ENCODE peak calls at places on chromosomes 3 and 15, in four cellular contexts. J, O, N and M are unnamed samples.

GRCh38 chr3:124707667-124708066 is 22.6 kb upstream of the UMPS start:
- DNase-seq in J (no peak), O (peak; percentile 66), N (no peak), M (no peak)

GRCh38 chr15:51104512-51104911 is 9.8 kb upstream of the TNFAIP8L3 start:
- DNase-seq in J (no peak), O (no peak), N (no peak), M (no peak)

GRCh38 chr3:42070089-42070885 is 20.9 kb upstream of the TRAK1 start:
- DNase-seq in J (no peak), O (no peak), N (no peak), M (no peak)

GRCh38 chr3:185630182-185630622 is 44.1 kb downstream of the SENP2 start:
- DNase-seq in J (no peak), O (no peak), N (no peak), M (no peak)

GRCh38 chr15:84982301-84982920 is 755 bp downstream of the PDE8A start:
- DNase-seq in J (peak; percentile 70), O (peak; percentile 63), N (no peak), M (no peak)

GRCh38 chr3:27985369-27986035 is 255.9 kb upstream of the CMC1 start:
- DNase-seq in J (no peak), O (no peak), N (no peak), M (no peak)

GRCh38 chr15:20340931-20341661 is 200.5 kb downstream of the GOLGA6L6 start:
- DNase-seq in J (no peak), O (no peak), N (peak; percentile 58), M (no peak)

GRCh38 chr3:189772584-189772983 is 141.4 kb downstream of the TP63 start:
- DNase-seq in J (no peak), O (no peak), N (no peak), M (no peak)

GRCh38 chr3:194604126-194604525 is 29.1 kb downstream of the TMEM44 start:
- DNase-seq in J (no peak), O (no peak), N (no peak), M (no peak)

GRCh38 chr3:160556141-160556540 is 9.2 kb downstream of the KPNA4 start:
- DNase-seq in J (no peak), O (no peak), N (no peak), M (no peak)

GRCh38 chr15:80480909-80481308 is 76.7 kb downstream of the ARNT2 start:
- DNase-seq in J (no peak), O (peak; percentile 60), N (no peak), M (no peak)
- TF ChIP-seq CREB1 in J (no peak), O (no peak), N (no peak), M (no peak)

DNA sequence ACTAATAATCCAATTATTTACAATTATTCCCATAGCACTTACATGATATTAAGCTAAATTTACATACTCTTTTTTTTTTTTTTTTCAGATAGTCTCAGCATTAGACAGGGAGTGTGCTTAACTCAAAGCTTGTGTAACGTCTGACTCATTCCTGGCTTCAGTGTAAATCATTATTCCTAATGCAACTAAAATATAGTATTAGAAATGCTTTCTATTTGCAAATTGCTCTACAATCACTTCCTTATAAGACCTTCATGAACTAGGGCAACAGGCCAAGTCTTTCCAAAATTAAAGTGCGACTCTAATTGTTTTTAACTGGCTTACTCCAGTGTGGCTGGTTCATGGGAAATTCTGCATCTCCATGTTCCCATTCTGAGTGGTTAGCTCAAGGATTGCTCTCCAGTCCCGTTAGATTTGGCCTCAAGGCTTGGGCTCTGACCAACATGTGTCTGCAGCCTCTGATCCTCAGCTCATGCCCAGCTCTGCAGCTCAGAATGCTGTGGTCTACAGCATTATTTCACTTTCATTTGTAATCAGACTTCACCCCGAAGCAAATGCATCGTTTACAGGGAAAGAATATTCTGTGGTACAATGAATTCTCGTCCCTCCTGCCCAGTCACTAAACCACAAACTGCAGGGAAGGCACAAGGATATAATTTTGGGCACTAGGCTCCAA is 103.7 kb downstream of the FBN1 start:
- DNase-seq in J (no peak), O (no peak), N (no peak), M (no peak)
- TF ChIP-seq CREB1 in J (no peak), O (no peak), N (no peak), M (no peak)

GRCh38 chr3:12381199-12381598 is 92.3 kb downstream of the PPARG start:
- DNase-seq in J (no peak), O (no peak), N (no peak), M (no peak)
- TF ChIP-seq CREB1 in J (no peak), O (no peak), N (no peak), M (no peak)

DNA sequence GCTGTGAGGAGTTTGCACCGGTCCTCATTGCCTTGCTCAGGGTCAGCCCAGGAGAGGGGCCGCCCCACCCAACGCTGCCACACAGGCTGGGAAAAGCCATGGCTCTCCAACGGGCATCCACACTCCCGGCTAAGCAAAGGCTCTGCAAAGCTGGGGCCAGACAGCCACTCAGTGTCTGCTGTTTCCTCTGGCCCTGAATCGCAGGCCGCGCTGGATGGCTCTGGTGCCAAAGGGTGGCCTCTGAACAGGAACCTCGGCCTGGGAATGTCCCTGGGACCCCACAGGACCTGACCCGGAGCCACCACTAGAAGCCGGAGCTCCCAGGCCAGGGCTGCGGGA is 42.9 kb downstream of the RPN1 start:
- DNase-seq in J (no peak), O (no peak), N (no peak), M (no peak)
- TF ChIP-seq CREB1 in J (no peak), O (no peak), N (no peak), M (no peak)

DNA sequence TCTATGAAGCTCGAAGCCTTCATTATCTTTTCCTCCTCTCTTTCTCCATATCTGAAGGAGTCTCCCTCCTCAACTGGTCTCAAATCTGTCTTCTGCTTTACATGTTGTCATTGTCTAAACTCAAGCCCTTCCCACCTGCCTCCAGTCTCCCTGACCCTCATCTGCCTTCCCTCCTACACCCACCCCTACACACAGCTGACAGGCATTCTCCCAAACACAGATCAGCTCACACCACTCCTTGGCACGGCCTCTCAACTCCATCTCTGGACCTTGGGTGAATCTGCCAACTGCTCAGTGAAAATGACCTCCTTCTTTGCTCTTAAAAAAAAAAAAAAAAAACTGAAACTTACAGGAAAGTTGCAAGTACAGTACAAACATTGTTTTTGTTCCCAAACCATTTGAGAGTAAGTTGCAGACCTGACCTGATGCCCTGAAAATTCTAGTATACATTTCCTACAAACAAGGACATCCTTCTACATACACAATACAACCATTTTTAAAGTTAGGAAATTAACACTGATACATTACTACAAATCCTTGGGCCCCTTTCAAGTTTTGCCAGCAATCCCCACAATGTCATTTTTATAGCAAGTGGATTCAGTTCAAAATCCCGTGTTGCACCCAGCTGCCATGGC is 49.4 kb upstream of the UBE2E1 start:
- DNase-seq in J (no peak), O (no peak), N (no peak), M (no peak)
- TF ChIP-seq CREB1 in J (no peak), O (no peak), N (no peak), M (no peak)

GRCh38 chr15:25402342-25402741 is 36.5 kb downstream of the UBE3A start:
- DNase-seq in J (no peak), O (no peak), N (no peak), M (no peak)

GRCh38 chr15:25397110-25397509 is 41.7 kb downstream of the UBE3A start:
- DNase-seq in J (no peak), O (no peak), N (no peak), M (no peak)

GRCh38 chr15:25406846-25407245 is 32.0 kb downstream of the UBE3A start:
- DNase-seq in J (no peak), O (no peak), N (no peak), M (no peak)

GRCh38 chr15:25403771-25404170 is 35.1 kb downstream of the UBE3A start:
- DNase-seq in J (no peak), O (no peak), N (no peak), M (no peak)

GRCh38 chr15:25401511-25401910 is 37.3 kb downstream of the UBE3A start:
- DNase-seq in J (no peak), O (no peak), N (no peak), M (no peak)
- TF ChIP-seq CREB1 in J (no peak), O (no peak), N (no peak), M (no peak)

DNA sequence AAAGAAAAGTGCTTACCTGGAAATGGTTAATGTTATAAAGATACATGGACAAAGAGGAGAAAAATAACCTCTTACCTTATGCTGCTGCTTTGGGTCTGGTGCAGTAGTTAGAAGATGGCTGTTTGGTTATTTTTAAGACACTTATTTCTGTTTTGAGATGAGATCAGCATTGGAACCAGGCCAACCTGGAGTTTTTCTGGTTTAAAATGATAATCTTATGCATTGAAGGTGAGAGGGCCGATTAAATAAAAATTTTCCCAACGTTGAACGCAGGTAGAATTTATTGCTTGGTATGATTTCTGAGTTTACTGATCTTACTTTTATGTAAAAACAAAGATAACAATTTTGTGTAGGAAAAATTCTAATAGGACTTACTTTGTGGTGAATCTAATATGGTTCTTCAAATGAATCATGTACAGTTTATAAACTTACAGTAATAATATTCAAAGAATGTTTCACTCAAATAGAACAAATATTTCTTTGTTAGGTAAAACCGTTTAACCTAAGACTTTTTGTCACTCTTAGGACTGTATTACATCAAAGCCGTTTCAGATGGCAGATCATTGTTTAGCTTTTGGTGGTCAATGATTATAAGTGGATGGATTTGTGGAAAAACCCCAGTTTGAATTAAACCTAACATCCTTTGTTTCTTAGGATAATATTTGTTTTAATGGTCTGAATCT is 14.9 kb downstream of the UBE2E2 start:
- DNase-seq in J (no peak), O (no peak), N (no peak), M (no peak)
- TF ChIP-seq CREB1 in J (no peak), O (no peak), N (no peak), M (no peak)